ENCODE peak calls at places on chromosomes 2 and 18, in eight cellular contexts. V is GM23338, R is SK-N-MC, I is transverse colon, W is prostate gland, Q is spleen, U is suprapubic skin, S is stomach. P is an unnamed sample.

GRCh38 chr18:55138401-55138800 is 179.1 kb upstream of the CCDC68 start:
- DNase-seq in V (no peak), R (no peak), I (no peak), W (no peak), Q (no peak), U (no peak), S (no peak), P (no peak)

GRCh38 chr2:217482343-217482742 is 520.5 kb downstream of the TNS1 start:
- DNase-seq in V (no peak), R (no peak), I (no peak), W (no peak), Q (no peak), U (no peak), S (no peak), P (no peak)

GRCh38 chr2:44290271-44290670 is 15.0 kb downstream of the SLC3A1 start:
- DNase-seq in V (peak), R (no peak), I (no peak), W (no peak), Q (no peak), U (no peak), S (no peak), P (no peak)

GRCh38 chr2:123128951-123129350 is 896.1 kb upstream of the CNTNAP5 start:
- DNase-seq in V (no peak), R (no peak), I (no peak), W (no peak), Q (no peak), U (no peak), S (no peak), P (no peak)

GRCh38 chr2:19577668-19578067 is 219.2 kb upstream of the OSR1 start:
- DNase-seq in V (no peak), R (no peak), I (no peak), W (no peak), Q (no peak), U (no peak), S (no peak), P (no peak)

GRCh38 chr2:218027426-218028188 is 24.8 kb upstream of the TNS1 start:
- DNase-seq in V (no peak), R (no peak), I (no peak), W (no peak), Q (no peak), U (peak), S (peak), P (no peak)

GRCh38 chr2:63589148-63589972 is 597 bp downstream of the MDH1 start:
- DNase-seq in V (peak), R (no peak), I (no peak), W (no peak), Q (no peak), U (no peak), S (no peak), P (no peak)

GRCh38 chr2:98832172-98832571 is 101.2 kb upstream of the MGAT4A start:
- DNase-seq in V (no peak), R (no peak), I (no peak), W (no peak), Q (no peak), U (no peak), S (no peak), P (no peak)

GRCh38 chr2:179051250-179051649 is 1.3 kb upstream of the CCDC141 start:
- DNase-seq in V (peak), R (no peak), I (no peak), W (no peak), Q (no peak), U (no peak), S (no peak), P (no peak)

GRCh38 chr2:9102861-9103662 is 99.6 kb upstream of the MBOAT2 start:
- DNase-seq in V (peak), R (no peak), I (no peak), W (no peak), Q (no peak), U (peak), S (peak), P (no peak)

GRCh38 chr2:45653584-45653983 is 2.1 kb downstream of the PRKCE start:
- DNase-seq in V (no peak), R (no peak), I (no peak), W (no peak), Q (no peak), U (no peak), S (no peak), P (no peak)

GRCh38 chr18:21660078-21660477 is 44.5 kb downstream of the ABHD3 start:
- DNase-seq in V (no peak), R (no peak), I (no peak), W (no peak), Q (no peak), U (no peak), S (no peak), P (no peak)

GRCh38 chr2:222518570-222519381 is 94.4 kb downstream of the SGPP2 start:
- DNase-seq in V (peak), R (peak), I (peak), W (peak), Q (no peak), U (no peak), S (peak), P (no peak)

GRCh38 chr2:223058952-223059716 is 7.1 kb downstream of the KCNE4 start:
- DNase-seq in V (no peak), R (no peak), I (peak), W (no peak), Q (no peak), U (no peak), S (peak), P (no peak)

GRCh38 chr2:113077921-113078320 is 10.2 kb downstream of the IL1F10 start:
- DNase-seq in V (no peak), R (no peak), I (no peak), W (peak), Q (no peak), U (no peak), S (peak), P (no peak)

GRCh38 chr2:223076573-223076972 is 24.6 kb downstream of the KCNE4 start:
- DNase-seq in V (no peak), R (no peak), I (no peak), W (no peak), Q (no peak), U (no peak), S (no peak), P (no peak)

GRCh38 chr2:33205693-33206434 is 259.1 kb downstream of the LTBP1 start:
- DNase-seq in V (no peak), R (no peak), I (no peak), W (no peak), Q (no peak), U (no peak), S (no peak), P (no peak)

GRCh38 chr2:1413156-1413690 is at the start of gene TPO:
- DNase-seq in V (no peak), R (no peak), I (no peak), W (no peak), Q (no peak), U (peak), S (no peak), P (no peak)

GRCh38 chr2:11583840-11584529 is 50.1 kb downstream of the GREB1 start:
- DNase-seq in V (peak), R (peak), I (peak), W (peak), Q (peak), U (peak), S (peak), P (peak)

GRCh38 chr18:43887491-43887890 is 610.2 kb upstream of the SYT4 start:
- DNase-seq in V (peak), R (no peak), I (no peak), W (no peak), Q (no peak), U (no peak), S (no peak), P (no peak)

GRCh38 chr2:42013409-42013808 is 34.4 kb upstream of the PKDCC start:
- DNase-seq in V (no peak), R (no peak), I (no peak), W (no peak), Q (no peak), U (no peak), S (no peak), P (no peak)

GRCh38 chr18:46868171-46868921 is 49.0 kb downstream of the PIAS2 start:
- DNase-seq in V (peak), R (no peak), I (no peak), W (no peak), Q (no peak), U (no peak), S (no peak), P (no peak)

GRCh38 chr2:16320716-16321115 is 344.9 kb downstream of the CYRIA start:
- DNase-seq in V (peak), R (no peak), I (no peak), W (no peak), Q (no peak), U (no peak), S (no peak), P (no peak)

GRCh38 chr2:55489467-55490062 is 30.0 kb upstream of the CFAP36 start:
- DNase-seq in V (no peak), R (no peak), I (no peak), W (no peak), Q (no peak), U (no peak), S (no peak), P (no peak)

GRCh38 chr2:112600634-112601033 is 16.2 kb downstream of the CHCHD5 start:
- DNase-seq in V (no peak), R (no peak), I (no peak), W (no peak), Q (no peak), U (no peak), S (no peak), P (no peak)

GRCh38 chr2:177106212-177106611 is 106.4 kb upstream of the HNRNPA3 start:
- DNase-seq in V (peak), R (no peak), I (no peak), W (no peak), Q (no peak), U (no peak), S (no peak), P (no peak)

GRCh38 chr2:195252018-195252417 is 405.0 kb upstream of the SLC39A10 start:
- DNase-seq in V (peak), R (no peak), I (no peak), W (no peak), Q (no peak), U (no peak), S (no peak), P (no peak)

GRCh38 chr2:202965810-202966454 is 48.7 kb upstream of the NBEAL1 start:
- DNase-seq in V (peak), R (no peak), I (no peak), W (no peak), Q (no peak), U (no peak), S (no peak), P (no peak)

GRCh38 chr2:38484957-38485356 is 107.9 kb upstream of the ATL2 start:
- DNase-seq in V (no peak), R (no peak), I (no peak), W (no peak), Q (no peak), U (no peak), S (no peak), P (no peak)

GRCh38 chr2:201132518-201132917 is 16.6 kb downstream of the CFLAR start:
- DNase-seq in V (no peak), R (no peak), I (no peak), W (no peak), Q (no peak), U (no peak), S (no peak), P (no peak)

GRCh38 chr2:201127128-201127521 is 11.2 kb downstream of the CFLAR start:
- DNase-seq in V (no peak), R (no peak), I (peak), W (no peak), Q (no peak), U (no peak), S (no peak), P (no peak)

GRCh38 chr2:201129044-201129505 is 13.1 kb downstream of the CFLAR start:
- DNase-seq in V (no peak), R (no peak), I (peak), W (no peak), Q (no peak), U (no peak), S (peak), P (no peak)

GRCh38 chr2:201127570-201127969 is 11.6 kb downstream of the CFLAR start:
- DNase-seq in V (no peak), R (no peak), I (no peak), W (no peak), Q (no peak), U (no peak), S (no peak), P (no peak)

DNA sequence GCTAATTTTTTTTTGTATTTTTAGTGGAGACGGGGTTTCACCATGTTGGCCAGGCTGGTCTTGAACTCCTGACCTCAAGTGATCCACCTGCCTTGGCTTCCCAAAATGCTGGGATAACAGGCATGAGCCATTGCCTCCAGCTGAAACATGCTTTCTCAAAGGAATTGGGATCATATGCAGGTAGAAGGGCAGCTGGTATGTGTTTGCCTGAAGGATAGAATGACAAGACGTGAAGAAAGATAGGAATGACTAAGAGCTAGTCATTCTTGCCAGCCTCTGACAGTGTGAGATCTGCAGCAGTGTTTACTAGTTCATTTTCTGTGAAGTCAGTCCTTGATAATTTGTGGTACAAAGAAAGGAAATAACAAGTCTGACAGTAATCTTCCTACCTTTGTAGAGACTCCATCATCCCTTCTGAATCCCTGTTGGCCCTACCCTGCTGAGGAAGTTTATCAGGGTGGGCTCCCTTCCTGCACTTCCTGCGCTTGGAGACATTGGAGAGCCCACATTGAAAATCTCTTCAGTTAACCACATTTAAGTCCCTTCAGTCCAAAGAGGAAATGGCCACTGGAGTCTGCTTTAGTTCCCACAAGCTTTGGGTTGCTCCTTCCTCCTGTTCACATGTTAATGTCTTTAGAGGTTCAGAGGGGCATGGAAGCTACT is 14.7 kb downstream of the CFLAR start:
- DNase-seq in V (peak), R (no peak), I (no peak), W (no peak), Q (no peak), U (no peak), S (no peak), P (no peak)
- TF ChIP-seq POLR2AphosphoS5 in V (no peak), R (no peak), I (no peak), W (peak), Q (no peak), U (no peak), S (no peak), P (no peak)

GRCh38 chr2:20623741-20624155 is 27.1 kb downstream of the HS1BP3 start:
- DNase-seq in V (no peak), R (no peak), I (no peak), W (no peak), Q (peak), U (peak), S (no peak), P (no peak)

GRCh38 chr2:20621366-20622295 is 29.3 kb downstream of the HS1BP3 start:
- DNase-seq in V (no peak), R (no peak), I (peak), W (no peak), Q (peak), U (peak), S (peak), P (no peak)

GRCh38 chr2:20623241-20623640 is 27.7 kb downstream of the HS1BP3 start:
- DNase-seq in V (no peak), R (no peak), I (no peak), W (no peak), Q (peak), U (peak), S (no peak), P (peak)

GRCh38 chr2:20622731-20623130 is 28.2 kb downstream of the HS1BP3 start:
- DNase-seq in V (no peak), R (no peak), I (peak), W (no peak), Q (peak), U (peak), S (no peak), P (peak)

GRCh38 chr2:20622296-20622686 is 28.6 kb downstream of the HS1BP3 start:
- DNase-seq in V (no peak), R (no peak), I (peak), W (no peak), Q (peak), U (peak), S (no peak), P (no peak)
- H3K27ac ChIP-seq in V (no peak), R (no peak), I (no peak), W (no peak), Q (no peak), U (no peak), S (no peak), P (no peak)

GRCh38 chr2:142076319-142076718 is 54.5 kb downstream of the LRP1B start:
- DNase-seq in V (no peak), R (no peak), I (no peak), W (no peak), Q (no peak), U (no peak), S (no peak), P (no peak)
- H3K4me3 ChIP-seq in V (no peak), R (no peak), I (no peak), W (no peak), Q (no peak), U (no peak), S (no peak), P (no peak)

GRCh38 chr18:40810371-40810770 is 1144.7 kb upstream of the PIK3C3 start:
- DNase-seq in V (no peak), R (no peak), I (no peak), W (no peak), Q (no peak), U (no peak), S (no peak), P (no peak)

GRCh38 chr18:40813116-40813515 is 1141.9 kb upstream of the PIK3C3 start:
- DNase-seq in V (no peak), R (no peak), I (no peak), W (no peak), Q (no peak), U (no peak), S (no peak), P (no peak)
- TF ChIP-seq POLR2AphosphoS5 in V (no peak), R (no peak), I (no peak), W (no peak), Q (no peak), U (no peak), S (no peak), P (no peak)